ENCODE peak calls at places on chromosomes 5 and 9, in six cellular contexts. C, B, K, H, E and V are unnamed samples.
A peak's percentile ranks its signal among the peaks of the same experiment; 100 is the strongest.

GRCh38 chr5:169178754-169179153 is 122.2 kb downstream of the SLIT3 start:
- DNase-seq in C (no peak), B (no peak), K (no peak), H (no peak), E (no peak), V (no peak)

GRCh38 chr5:56004874-56005273 is 10.1 kb upstream of the IL6ST start:
- DNase-seq in C (no peak), B (no peak), K (no peak), H (no peak), E (no peak), V (no peak)

GRCh38 chr5:122972877-122973276 is 63.6 kb downstream of the PPIC start:
- DNase-seq in C (peak; percentile 67), B (no peak), K (no peak), H (peak; percentile 4), E (peak; percentile 39), V (peak; percentile 73)

GRCh38 chr5:148569948-148570347 is 84.4 kb downstream of the HTR4 start:
- DNase-seq in C (no peak), B (no peak), K (no peak), H (no peak), E (peak; percentile 73), V (no peak)

GRCh38 chr9:127446720-127447415 is 4.3 kb downstream of the RPL12 start:
- DNase-seq in C (peak; percentile 50), B (no peak), K (no peak), H (no peak), E (peak; percentile 18), V (no peak)

GRCh38 chr9:93137362-93137761 is 3.3 kb upstream of the NINJ1 start:
- DNase-seq in C (no peak), B (no peak), K (no peak), H (no peak), E (no peak), V (no peak)

GRCh38 chr9:127558581-127559246 is 53.4 kb upstream of the STXBP1 start:
- DNase-seq in C (peak; percentile 71), B (no peak), K (no peak), H (no peak), E (no peak), V (no peak)

GRCh38 chr5:19314840-19315239 is 673.2 kb downstream of the CDH18 start:
- DNase-seq in C (no peak), B (peak; percentile 35), K (peak; percentile 8), H (no peak), E (peak; percentile 97), V (no peak)

GRCh38 chr9:126721531-126722098 is 83.2 kb upstream of the ZBTB43 start:
- DNase-seq in C (no peak), B (no peak), K (no peak), H (no peak), E (no peak), V (no peak)

GRCh38 chr9:132141948-132142594 is 19.8 kb upstream of the NTNG2 start:
- DNase-seq in C (no peak), B (no peak), K (peak; percentile 54), H (no peak), E (no peak), V (no peak)

GRCh38 chr5:142954455-142954854 is 184.3 kb downstream of the ARHGAP26 start:
- DNase-seq in C (no peak), B (no peak), K (no peak), H (no peak), E (no peak), V (no peak)

GRCh38 chr5:147782053-147783028 is at the start of gene JAKMIP2:
- DNase-seq in C (peak; percentile 64), B (peak; percentile 100), K (no peak), H (no peak), E (peak; percentile 10), V (peak; percentile 60)

GRCh38 chr5:95900383-95900958 is 61.2 kb downstream of the ELL2 start:
- DNase-seq in C (peak; percentile 86), B (no peak), K (no peak), H (peak; percentile 69), E (no peak), V (peak; percentile 75)

GRCh38 chr9:1273859-1274258 is 223.7 kb downstream of the DMRT2 start:
- DNase-seq in C (peak; percentile 57), B (peak; percentile 13), K (no peak), H (no peak), E (peak; percentile 29), V (peak; percentile 59)

GRCh38 chr9:91186311-91187101 is 175.2 kb downstream of the AUH start:
- DNase-seq in C (peak; percentile 72), B (no peak), K (no peak), H (no peak), E (peak; percentile 27), V (peak; percentile 77)

GRCh38 chr9:107000218-107000617 is 137.3 kb downstream of the ZNF462 start:
- DNase-seq in C (no peak), B (no peak), K (no peak), H (no peak), E (no peak), V (no peak)

GRCh38 chr5:14659821-14660607 is 4.5 kb upstream of the OTULIN start:
- DNase-seq in C (peak; percentile 78), B (no peak), K (no peak), H (peak; percentile 56), E (peak; percentile 97), V (peak; percentile 85)

GRCh38 chr9:136332482-136332983 is 5.2 kb downstream of the GPSM1 start:
- DNase-seq in C (no peak), B (no peak), K (no peak), H (no peak), E (no peak), V (no peak)
- TF ChIP-seq CTCF in C (no peak), B (no peak), K (no peak), H (no peak), E (no peak), V (no peak)

GRCh38 chr5:23014251-23014650 is 161.1 kb upstream of the CDH12 start:
- DNase-seq in C (no peak), B (no peak), K (no peak), H (no peak), E (no peak), V (no peak)

GRCh38 chr5:23007762-23008161 is 154.6 kb upstream of the CDH12 start:
- DNase-seq in C (no peak), B (no peak), K (no peak), H (no peak), E (no peak), V (no peak)

GRCh38 chr5:23014817-23015216 is 161.7 kb upstream of the CDH12 start:
- DNase-seq in C (no peak), B (no peak), K (no peak), H (no peak), E (no peak), V (no peak)

GRCh38 chr5:23012842-23013241 is 159.7 kb upstream of the CDH12 start:
- DNase-seq in C (no peak), B (no peak), K (no peak), H (no peak), E (no peak), V (no peak)

GRCh38 chr5:23013395-23013994 is 160.4 kb upstream of the CDH12 start:
- DNase-seq in C (no peak), B (no peak), K (no peak), H (no peak), E (no peak), V (peak; percentile 4)
- H3K4me3 ChIP-seq in C (no peak overlapping the region), B (no peak overlapping the region), K (peak overlapping the region; percentile 31), H (peak overlapping the region; percentile 28), E (peak overlapping the region; percentile 64), V (peak overlapping the region; percentile 44)

DNA sequence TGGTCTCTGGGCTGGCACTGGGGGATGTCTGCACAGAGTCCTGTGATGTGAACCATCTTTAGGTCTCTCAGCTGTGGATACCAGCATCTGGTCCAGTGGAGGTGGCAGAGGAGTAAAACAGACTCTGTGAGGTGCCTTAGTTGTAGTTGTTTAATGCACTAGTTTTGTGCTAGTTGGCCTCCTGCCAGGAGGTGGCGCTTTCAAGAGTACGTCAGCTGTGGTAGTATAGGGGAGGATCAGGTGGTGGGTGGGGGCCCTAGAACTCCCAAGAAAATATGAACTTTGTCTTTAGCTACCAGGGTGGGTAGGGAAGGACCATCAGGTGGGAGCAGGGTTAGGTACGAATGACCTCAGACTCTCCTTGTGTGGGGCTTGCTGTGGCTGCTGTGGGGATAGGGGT is 197.1 kb downstream of the TMC1 start:
- DNase-seq in C (no peak), B (peak; percentile 37), K (no peak), H (no peak), E (no peak), V (no peak)
- TF ChIP-seq CTCF in C (no peak), B (peak; percentile 64), K (no peak), H (no peak), E (no peak), V (no peak)

GRCh38 chr5:153400931-153401330 is 89.5 kb upstream of the GRIA1 start:
- DNase-seq in C (peak; percentile 64), B (no peak), K (no peak), H (no peak), E (peak; percentile 7), V (peak; percentile 35)
- H3K4me3 ChIP-seq in C (no peak overlapping the region), B (no peak overlapping the region), K (no peak overlapping the region), H (no peak overlapping the region), E (no peak overlapping the region), V (no peak overlapping the region)